ENCODE peak calls at places on chromosomes 6 and 20, in six cellular contexts. C is BJ; T is Right ventricle myocardium superior; L is SK-N-DZ; Y is stimulated activated CD4-positive, alpha-beta T cell treated with anti-CD3 and anti-CD28 coated beads, Interleukin-1b, Interleukin-23, amount 100 ng/mL, for 4 hours; F is occipital lobe. M is an unnamed sample.

GRCh38 chr6:75563032-75563431 is 38.6 kb upstream of the SENP6 start:
- DNase-seq in Y (no peak), T (no peak), L (peak), C (no peak), F (no peak), M (no peak)

GRCh38 chr6:6455272-6455671 is 133.2 kb upstream of the LY86 start:
- DNase-seq in T (no peak), L (no peak), F (no peak), C (no peak), Y (no peak), M (no peak)

GRCh38 chr6:146768722-146769121 is 169.9 kb downstream of the ADGB start:
- DNase-seq in Y (no peak), C (no peak), L (peak), T (no peak), F (no peak), M (no peak)

GRCh38 chr20:19991826-19992225 is 25.3 kb upstream of the NAA20 start:
- DNase-seq in F (no peak), T (no peak), C (no peak), L (no peak), Y (no peak), M (no peak)

GRCh38 chr6:139161169-139161568 is 26.3 kb downstream of the HECA start:
- DNase-seq in F (no peak), C (peak), T (no peak), L (no peak), Y (peak), M (no peak)

GRCh38 chr6:52155791-52156576 is 30.2 kb upstream of the IL17A start:
- DNase-seq in F (no peak), T (no peak), C (no peak), L (no peak), Y (no peak), M (no peak)

GRCh38 chr6:36911946-36912555 is 26.3 kb downstream of the C6orf89 start:
- DNase-seq in C (no peak), L (no peak), T (no peak), Y (no peak), F (no peak), M (no peak)

GRCh38 chr6:36372088-36372487 is 15.4 kb downstream of the ETV7 start:
- DNase-seq in F (no peak), C (no peak), T (no peak), Y (no peak), L (no peak), M (no peak)

GRCh38 chr6:125041740-125042459 is 79.7 kb downstream of the RNF217 start:
- DNase-seq in C (no peak), T (no peak), F (no peak), Y (no peak), L (no peak), M (no peak)

GRCh38 chr20:8994045-8994444 is 74.8 kb upstream of the PLCB4 start:
- DNase-seq in Y (no peak), T (no peak), C (no peak), F (no peak), L (peak), M (no peak)

GRCh38 chr6:17035257-17035757 is 66.5 kb upstream of the STMND1 start:
- DNase-seq in L (no peak), C (no peak), T (no peak), F (no peak), Y (no peak), M (no peak)

GRCh38 chr20:8943638-8944037 is 125.2 kb upstream of the PLCB4 start:
- DNase-seq in C (no peak), T (no peak), F (no peak), L (no peak), Y (no peak), M (no peak)

GRCh38 chr6:119040229-119040628 is 38.2 kb downstream of the FAM184A start:
- DNase-seq in F (no peak), L (no peak), C (no peak), T (no peak), Y (no peak), M (no peak)

GRCh38 chr6:46876126-46876525 is 45.6 kb downstream of the ADGRF5 start:
- DNase-seq in F (no peak), L (no peak), Y (no peak), C (no peak), T (no peak), M (no peak)

GRCh38 chr6:37636112-37636511 is 61.6 kb downstream of the MDGA1 start:
- DNase-seq in L (no peak), C (no peak), T (no peak), F (no peak), Y (no peak), M (no peak)

GRCh38 chr6:42704251-42704936 is 18.0 kb downstream of the PRPH2 start:
- DNase-seq in L (peak), T (peak), F (no peak), C (no peak), Y (no peak), M (no peak)

GRCh38 chr6:131635384-131636340 is 1.4 kb upstream of the ENPP3 start:
- DNase-seq in Y (no peak), F (no peak), C (no peak), T (no peak), L (no peak), M (no peak)

GRCh38 chr6:38012573-38012972 is 193.0 kb downstream of the ZFAND3 start:
- DNase-seq in L (peak), C (no peak), F (no peak), Y (peak), T (no peak), M (no peak)

GRCh38 chr20:51402201-51402600 is 140.3 kb downstream of the NFATC2 start:
- DNase-seq in Y (no peak), C (no peak), F (no peak), L (no peak), T (no peak), M (no peak)

M was measured in posterior cingulate gyrus.